ENCODE peak calls at places on chromosome 20, in five cellular contexts. D is CD8-positive, alpha-beta T cell; Z is CD4-positive, alpha-beta T cell; A is H1; C is colonic mucosa. U is an unnamed sample. For H3K27me3, the result is how much of the 10 kb centered on the place peaks cover.

GRCh38 chr20:35883778-35884540 is 70.3 kb downstream of the SCAND1 start:
- DNase-seq in D (peak), Z (peak), A (peak), C (peak), U (peak)

GRCh38 chr20:14879020-14879697 is 541.7 kb upstream of the FLRT3 start:
- DNase-seq in D (no peak), Z (no peak), A (no peak), C (no peak), U (no peak)

GRCh38 chr20:57259179-57260021 is 7.0 kb downstream of the BMP7 start:
- DNase-seq in D (no peak), Z (no peak), A (no peak), C (no peak), U (peak)

GRCh38 chr20:32973077-32973717 is 31.0 kb downstream of the SUN5 start:
- DNase-seq in D (no peak), Z (no peak), A (peak), C (no peak), U (no peak)

GRCh38 chr20:17562804-17563305 is 7.0 kb upstream of the DSTN start:
- DNase-seq in D (no peak), Z (no peak), A (peak), C (no peak), U (no peak)

GRCh38 chr20:17969276-17969883 is 562 bp downstream of the MGME1 start:
- DNase-seq in D (no peak), Z (peak), A (no peak), C (peak), U (peak)

GRCh38 chr20:40511478-40511877 is 177.6 kb downstream of the MAFB start:
- DNase-seq in D (no peak), Z (no peak), A (no peak), C (no peak), U (no peak)

GRCh38 chr20:54497931-54498718 is 22.7 kb downstream of the DOK5 start:
- DNase-seq in D (no peak), Z (no peak), A (no peak), C (no peak), U (no peak)

GRCh38 chr20:5665417-5665816 is 84.8 kb upstream of the SHLD1 start:
- DNase-seq in D (no peak), Z (no peak), A (no peak), C (no peak), U (no peak)

GRCh38 chr20:7959484-7959883 is 19.2 kb upstream of the HAO1 start:
- DNase-seq in D (no peak), Z (no peak), A (no peak), C (no peak), U (no peak)

GRCh38 chr20:57389695-57390603 is 1.2 kb upstream of the RBM38 start:
- DNase-seq in D (peak), Z (no peak), A (peak), C (no peak), U (peak)

GRCh38 chr20:10219452-10219791 is 792 bp downstream of the SNAP25 start:
- DNase-seq in D (peak), Z (peak), A (peak), C (peak), U (peak)

GRCh38 chr20:10428008-10428407 is 6.0 kb downstream of the MKKS start:
- DNase-seq in D (no peak), Z (no peak), A (no peak), C (no peak), U (no peak)

GRCh38 chr20:610130-611046 is at the start of gene TCF15:
- DNase-seq in D (no peak), Z (no peak), A (peak), C (no peak), U (peak)

GRCh38 chr20:45963059-45964011 is 8.7 kb downstream of the ZNF335 start:
- DNase-seq in D (no peak), Z (no peak), A (no peak), C (no peak), U (peak)

GRCh38 chr20:10521068-10521834 is 86.1 kb downstream of the SLX4IP start:
- DNase-seq in D (no peak), Z (no peak), A (no peak), C (no peak), U (peak)

GRCh38 chr20:22729180-22729579 is 144.8 kb upstream of the FOXA2 start:
- DNase-seq in D (no peak), Z (no peak), A (no peak), C (peak), U (no peak)

GRCh38 chr20:3670511-3670910 is 7.3 kb upstream of the GFRA4 start:
- DNase-seq in D (no peak), Z (no peak), A (no peak), C (no peak), U (peak)

GRCh38 chr20:59579404-59580207 is 24.7 kb upstream of the PHACTR3 start:
- DNase-seq in D (no peak), Z (no peak), A (no peak), C (no peak), U (no peak)

GRCh38 chr20:59580208-59580980 is 23.9 kb upstream of the PHACTR3 start:
- DNase-seq in D (no peak), Z (no peak), A (no peak), C (no peak), U (no peak)

GRCh38 chr20:59581983-59582679 is 22.2 kb upstream of the PHACTR3 start:
- DNase-seq in D (no peak), Z (no peak), A (no peak), C (no peak), U (no peak)

GRCh38 chr20:59578602-59579403 is 25.5 kb upstream of the PHACTR3 start:
- DNase-seq in D (no peak), Z (no peak), A (no peak), C (no peak), U (no peak)

DNA sequence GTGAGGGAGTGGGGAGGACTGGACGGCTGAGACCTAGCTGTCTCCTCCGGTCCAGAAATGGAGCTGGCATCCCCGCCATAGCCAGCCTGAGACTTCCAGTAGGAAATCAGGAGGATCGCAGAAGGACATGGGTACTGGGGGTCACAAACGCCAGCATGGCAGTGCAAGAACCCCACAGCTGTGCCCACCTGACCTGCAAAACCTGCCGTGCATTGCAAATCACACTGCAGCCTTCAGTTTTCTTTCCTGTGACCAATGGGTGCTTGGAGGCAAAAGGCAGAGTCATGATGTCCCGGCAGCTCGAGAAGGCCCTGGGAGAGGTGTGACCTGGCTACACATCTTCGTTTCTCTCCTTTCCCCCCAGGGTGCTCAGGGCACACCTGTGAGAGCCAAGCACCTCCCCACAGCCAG is 23.3 kb upstream of the PHACTR3 start:
- DNase-seq in D (no peak), Z (no peak), A (no peak), C (no peak), U (no peak)
- H3K27me3 ChIP-seq in D (under half), Z (under half), A (under half), C (under half), U (half or more)

GRCh38 chr20:63227260-63227659 is 8.4 kb upstream of the BIRC7 start:
- DNase-seq in D (no peak), Z (no peak), A (no peak), C (no peak), U (no peak)
- H3K27me3 ChIP-seq in D (under half), Z (under half), A (under half), C (under half), U (under half)

GRCh38 chr20:61658563-61658962 is 406.5 kb downstream of the CDH4 start:
- DNase-seq in D (no peak), Z (no peak), A (no peak), C (no peak), U (no peak)
- H3K27me3 ChIP-seq in D (under half), Z (under half), A (under half), C (under half), U (under half)

GRCh38 chr20:58731192-58731591 is 38.6 kb downstream of the NPEPL1 start:
- DNase-seq in D (no peak), Z (no peak), A (no peak), C (no peak), U (no peak)
- H3K27me3 ChIP-seq in D (under half), Z (under half), A (under half), C (under half), U (under half)

DNA sequence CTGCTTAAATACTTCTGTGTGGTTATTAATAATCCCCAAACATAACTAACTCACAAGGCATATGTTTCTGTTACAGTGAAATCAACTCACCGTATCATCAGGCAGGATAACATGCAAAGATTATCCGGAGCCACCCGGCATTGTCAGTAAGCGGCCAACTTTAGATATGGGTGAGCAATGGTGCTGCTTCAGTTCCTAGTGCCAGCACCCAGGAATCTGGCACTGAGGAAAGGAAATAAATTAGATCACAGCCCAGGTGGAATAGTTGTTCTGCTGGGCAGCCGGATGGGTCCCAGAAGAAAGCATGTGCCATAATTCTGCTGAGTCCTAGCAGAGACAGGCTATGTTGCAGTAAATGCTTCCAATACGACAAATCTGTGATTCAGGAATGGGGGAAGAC is 183.6 kb upstream of the SPTLC3 start:
- DNase-seq in D (no peak), Z (no peak), A (no peak), C (no peak), U (no peak)
- H3K27me3 ChIP-seq in D (under half), Z (under half), A (under half), C (under half), U (under half)

GRCh38 chr20:2163757-2164156 is 62.1 kb downstream of the STK35 start:
- DNase-seq in D (no peak), Z (no peak), A (no peak), C (no peak), U (no peak)

GRCh38 chr20:2164966-2165365 is 63.3 kb downstream of the STK35 start:
- DNase-seq in D (no peak), Z (no peak), A (no peak), C (no peak), U (no peak)

GRCh38 chr20:2165871-2166270 is 64.2 kb downstream of the STK35 start:
- DNase-seq in D (no peak), Z (no peak), A (no peak), C (no peak), U (no peak)

GRCh38 chr20:2163312-2163711 is 61.7 kb downstream of the STK35 start:
- DNase-seq in D (no peak), Z (no peak), A (no peak), C (no peak), U (no peak)

GRCh38 chr20:2164421-2164820 is 62.8 kb downstream of the STK35 start:
- DNase-seq in D (no peak), Z (no peak), A (no peak), C (no peak), U (no peak)
- H3K27me3 ChIP-seq in D (under half), Z (under half), A (under half), C (under half), U (under half)